ENCODE peak calls at places on chromosomes 4 and X, in seven cellular contexts. T is Caki2; C is GM06990; E is stimulated activated CD4-positive, alpha-beta T cell treated with anti-CD3 and anti-CD28 coated beads, Interleukin-12 subunit alpha, Interleukin-12 subunit beta, amount 100 ng/mL, for 24 hours; V is T-helper 9 cell; N is H9; D is activated T-cell treated with anti-CD3 and anti-CD28 coated beads for 4 hours. B is an unnamed sample.

GRCh38 chrX:103431316-103431715 is 55.0 kb downstream of the BEX3 start:
- DNase-seq in T (no peak), C (no peak), E (no peak), V (no peak), N (no peak), D (no peak), B (no peak)

GRCh38 chr4:164136181-164136616 is 617.7 kb upstream of the SMIM31 start:
- DNase-seq in T (peak), C (no peak), E (no peak), V (no peak), N (no peak), D (no peak), B (no peak)

GRCh38 chr4:120694973-120695372 is 227.6 kb downstream of the PRDM5 start:
- DNase-seq in T (peak), C (no peak), E (no peak), V (no peak), N (no peak), D (no peak), B (no peak)

GRCh38 chrX:115093206-115093605 is 75.8 kb upstream of the IL13RA2 start:
- DNase-seq in T (no peak), C (no peak), E (no peak), V (no peak), N (no peak), D (no peak), B (no peak)

GRCh38 chrX:103607385-103608304 is at the start of gene TCEAL3:
- DNase-seq in T (no peak), C (peak), E (no peak), V (peak), N (peak), D (no peak), B (peak)

GRCh38 chr4:9765091-9765490 is 16.3 kb upstream of the DRD5 start:
- DNase-seq in T (no peak), C (peak), E (no peak), V (no peak), N (peak), D (no peak), B (no peak)

GRCh38 chr4:108097990-108098553 is 70.7 kb downstream of the LEF1 start:
- DNase-seq in T (no peak), C (no peak), E (no peak), V (no peak), N (no peak), D (no peak), B (no peak)

GRCh38 chr4:1777822-1778641 is 15.1 kb upstream of the FGFR3 start:
- DNase-seq in T (peak), C (no peak), E (no peak), V (no peak), N (peak), D (no peak), B (no peak)

GRCh38 chr4:107255596-107255995 is 219.5 kb upstream of the DKK2 start:
- DNase-seq in T (no peak), C (no peak), E (no peak), V (no peak), N (no peak), D (no peak), B (no peak)

GRCh38 chr4:93178279-93178678 is 650.3 kb upstream of the ATOH1 start:
- DNase-seq in T (no peak), C (no peak), E (no peak), V (no peak), N (no peak), D (no peak), B (no peak)

GRCh38 chr4:154686838-154687237 is 57.0 kb upstream of the LRAT start:
- DNase-seq in T (no peak), C (no peak), E (no peak), V (no peak), N (no peak), D (no peak), B (no peak)

GRCh38 chr4:182874158-182874855 is 42.9 kb downstream of the DCTD start:
- DNase-seq in T (no peak), C (no peak), E (no peak), V (no peak), N (no peak), D (no peak), B (no peak)

GRCh38 chr4:39528056-39528465 is 822 bp upstream of the UGDH start:
- DNase-seq in T (no peak), C (no peak), E (peak), V (no peak), N (no peak), D (peak), B (no peak)

GRCh38 chr4:21290562-21290961 is 590.3 kb downstream of the PACRGL start:
- DNase-seq in T (no peak), C (no peak), E (no peak), V (no peak), N (no peak), D (no peak), B (no peak)

GRCh38 chr4:99078336-99078735 is 10.3 kb downstream of the ADH5 start:
- DNase-seq in T (no peak), C (no peak), E (no peak), V (no peak), N (no peak), D (no peak), B (no peak)

GRCh38 chrX:21740329-21741274 is 17.3 kb downstream of the SMPX start:
- DNase-seq in T (no peak), C (no peak), E (no peak), V (no peak), N (no peak), D (no peak), B (peak)